ENCODE peak calls at places on chromosomes 7 and 10, in four cellular contexts. U, Q, B and V are unnamed samples.

GRCh38 chr7:44733708-44734481 is 14.8 kb upstream of the ZMIZ2 start:
- DNase-seq in Q (no peak), B (peak), U (no peak), V (no peak)

GRCh38 chr7:52502281-52502680 is 533.2 kb upstream of the POM121L12 start:
- DNase-seq in Q (no peak), B (no peak), U (no peak), V (no peak)

GRCh38 chr7:26603631-26604030 is 260.8 kb downstream of the SKAP2 start:
- DNase-seq in U (no peak), Q (no peak), B (no peak), V (no peak)

GRCh38 chr7:119782286-119782685 is 490.7 kb upstream of the KCND2 start:
- DNase-seq in B (no peak), Q (no peak), U (no peak), V (no peak)

GRCh38 chr10:76456190-76456589 is 1024.8 kb downstream of the LRMDA start:
- DNase-seq in Q (no peak), B (no peak), U (no peak), V (no peak)

GRCh38 chr7:104653870-104654401 is 325.5 kb downstream of the LHFPL3 start:
- DNase-seq in B (no peak), U (no peak), Q (no peak), V (no peak)

GRCh38 chr7:122301858-122302745 is 2.4 kb downstream of the FEZF1 start:
- DNase-seq in U (no peak), B (no peak), Q (no peak), V (no peak)

GRCh38 chr7:105285118-105285874 is 103.4 kb downstream of the SRPK2 start:
- DNase-seq in Q (no peak), U (no peak), B (no peak), V (no peak)

GRCh38 chr10:76657337-76658012 is 980.1 kb downstream of the KCNMA1 start:
- DNase-seq in Q (no peak), U (no peak), B (no peak), V (no peak)

GRCh38 chr10:21002097-21002878 is 105.2 kb upstream of the NEBL start:
- DNase-seq in B (peak), U (no peak), Q (no peak), V (no peak)

GRCh38 chr10:19756919-19757318 is 59.3 kb upstream of the PLXDC2 start:
- DNase-seq in B (no peak), U (no peak), Q (no peak), V (no peak)

GRCh38 chr10:36393800-36394199 is 731.6 kb upstream of the ANKRD30A start:
- DNase-seq in U (no peak), Q (no peak), B (no peak), V (no peak)

GRCh38 chr10:33401300-33401699 is 66.8 kb upstream of the NRP1 start:
- DNase-seq in Q (no peak), B (no peak), U (no peak), V (no peak)

GRCh38 chr7:151968357-151968756 is 12.1 kb downstream of the GALNTL5 start:
- DNase-seq in Q (no peak), B (no peak), U (no peak), V (no peak)

GRCh38 chr7:106600569-106601373 is 60.2 kb downstream of the CCDC71L start:
- DNase-seq in Q (no peak), U (no peak), B (no peak), V (no peak)

GRCh38 chr10:79072041-79072441 is 3.3 kb downstream of the ZMIZ1 start:
- DNase-seq in Q (no peak), U (no peak), B (no peak), V (no peak)

GRCh38 chr7:46479680-46480079 is 558.6 kb upstream of the IGFBP3 start:
- DNase-seq in Q (no peak), U (no peak), B (no peak), V (no peak)